ENCODE peak calls at places on chromosomes 4 and X, in nine cellular contexts. M is CD8-positive, alpha-beta memory T cell; B is cardiac fibroblast; E is neural crest cell; Y is CD4-positive, alpha-beta T cell; I is Calu3; A is effector memory CD4-positive, alpha-beta T cell; O is C1 segment of cervical spinal cord; Q is amniotic epithelial cell. D is an unnamed sample.

GRCh38 chr4:66575024-66575696 is 904.9 kb upstream of the EPHA5 start:
- DNase-seq in M (no peak), B (peak), E (no peak), Y (no peak), I (peak), A (no peak), O (no peak), Q (peak), D (no peak)

GRCh38 chr4:141347738-141348524 is 127.2 kb downstream of the ZNF330 start:
- DNase-seq in M (no peak), B (peak), E (no peak), Y (no peak), I (no peak), A (no peak), O (no peak), Q (peak), D (no peak)

GRCh38 chr4:143341186-143341755 is 4.6 kb downstream of the GAB1 start:
- DNase-seq in M (no peak), B (no peak), E (no peak), Y (no peak), I (no peak), A (no peak), O (no peak), Q (no peak), D (no peak)

GRCh38 chr4:114677346-114677979 is 78.9 kb downstream of the UGT8 start:
- DNase-seq in M (no peak), B (no peak), E (no peak), Y (no peak), I (no peak), A (no peak), O (no peak), Q (no peak), D (no peak)

GRCh38 chrX:39688576-39689373 is 409.0 kb downstream of the BCOR start:
- DNase-seq in M (no peak), B (peak), E (peak), Y (no peak), I (peak), A (no peak), O (no peak), Q (peak), D (peak)

GRCh38 chr4:139014391-139015268 is 951 bp upstream of the NOCT start:
- DNase-seq in M (no peak), B (peak), E (no peak), Y (no peak), I (peak), A (no peak), O (no peak), Q (peak), D (no peak)

GRCh38 chr4:8777320-8778196 is 94.1 kb downstream of the HMX1 start:
- DNase-seq in M (no peak), B (no peak), E (no peak), Y (no peak), I (no peak), A (no peak), O (no peak), Q (no peak), D (no peak)

GRCh38 chrX:52280812-52281211 is 88.0 kb upstream of the XAGE2 start:
- DNase-seq in M (no peak), B (no peak), E (no peak), Y (no peak), I (peak), A (no peak), O (no peak), Q (no peak), D (no peak)

GRCh38 chrX:16067886-16068515 is 55.4 kb upstream of the GRPR start:
- DNase-seq in M (no peak), B (no peak), E (no peak), Y (no peak), I (no peak), A (no peak), O (no peak), Q (no peak), D (no peak)

GRCh38 chr4:2462992-2463762 is 5.7 kb upstream of the RNF4 start:
- DNase-seq in M (no peak), B (no peak), E (no peak), Y (no peak), I (no peak), A (no peak), O (no peak), Q (no peak), D (no peak)

GRCh38 chrX:48897157-48897620 is 379 bp downstream of the TIMM17B start:
- DNase-seq in M (peak), B (peak), E (peak), Y (peak), I (peak), A (peak), O (peak), Q (peak), D (no peak)

GRCh38 chr4:38650133-38650532 is 13.9 kb upstream of the KLF3 start:
- DNase-seq in M (no peak), B (no peak), E (no peak), Y (no peak), I (no peak), A (no peak), O (no peak), Q (no peak), D (no peak)

GRCh38 chrX:19758536-19758935 is 128.9 kb downstream of the SH3KBP1 start:
- DNase-seq in M (no peak), B (no peak), E (no peak), Y (no peak), I (no peak), A (no peak), O (no peak), Q (no peak), D (no peak)

GRCh38 chr4:3515646-3516045 is 16.6 kb downstream of the LRPAP1 start:
- DNase-seq in M (no peak), B (no peak), E (no peak), Y (no peak), I (no peak), A (no peak), O (no peak), Q (no peak), D (no peak)

GRCh38 chrX:34886011-34886410 is 56.6 kb upstream of the FAM47B start:
- DNase-seq in M (no peak), B (no peak), E (no peak), Y (no peak), I (no peak), A (no peak), O (no peak), Q (no peak), D (no peak)

GRCh38 chr4:173415885-173416658 is 17.2 kb upstream of the SCRG1 start:
- DNase-seq in M (no peak), B (peak), E (no peak), Y (no peak), I (no peak), A (no peak), O (no peak), Q (peak), D (no peak)

GRCh38 chr4:132334081-132334480 is 815.0 kb upstream of the PCDH10 start:
- DNase-seq in M (no peak), B (peak), E (no peak), Y (no peak), I (no peak), A (no peak), O (no peak), Q (peak), D (no peak)

GRCh38 chrX:55135171-55135570 is 46.4 kb downstream of the PAGE2 start:
- DNase-seq in M (peak), B (peak), E (peak), Y (peak), I (peak), A (no peak), O (peak), Q (peak), D (peak)

GRCh38 chr4:15781427-15782095 is 3.4 kb downstream of the CD38 start:
- DNase-seq in M (no peak), B (peak), E (no peak), Y (no peak), I (no peak), A (no peak), O (no peak), Q (peak), D (peak)

GRCh38 chr4:14196141-14196540 is 568.6 kb upstream of the BOD1L1 start:
- DNase-seq in M (no peak), B (peak), E (peak), Y (no peak), I (peak), A (no peak), O (no peak), Q (peak), D (no peak)

D was measured in stimulated activated naive CD8-positive, alpha-beta T cell treated with anti-CD3 and anti-CD28 coated beads, Interleukin-15, amount 100 ng/mL, for 72 hours.